ENCODE peak calls at places on chromosomes 4 and X, in four cellular contexts. I is EL, E is ACHN, X is SW480. M is an unnamed sample.

GRCh38 chrX:2965965-2966364 is 36.8 kb upstream of the ARSD start:
- DNase-seq in I (no peak), E (no peak), X (no peak), M (no peak)

GRCh38 chrX:69597399-69597798 is 18.5 kb upstream of the EDA start:
- DNase-seq in I (no peak), E (no peak), X (no peak), M (peak)

GRCh38 chr4:53748328-53748772 is 157.1 kb upstream of the LNX1 start:
- DNase-seq in I (no peak), E (no peak), X (no peak), M (no peak)

GRCh38 chrX:87409113-87409841 is 108.3 kb upstream of the KLHL4 start:
- DNase-seq in I (no peak), E (peak), X (peak), M (peak)

GRCh38 chr4:17448689-17449088 is 63.2 kb downstream of the QDPR start:
- DNase-seq in I (peak), E (no peak), X (no peak), M (no peak)

GRCh38 chr4:176156656-176157055 is 38.7 kb downstream of the SPATA4 start:
- DNase-seq in I (no peak), E (no peak), X (no peak), M (no peak)

GRCh38 chrX:72258174-72258573 is 18.9 kb downstream of the RPS4X start:
- DNase-seq in I (peak), E (peak), X (peak), M (peak)

GRCh38 chr4:110916505-110916904 is 293.6 kb upstream of the PITX2 start:
- DNase-seq in I (no peak), E (no peak), X (no peak), M (no peak)

GRCh38 chrX:119482497-119483480 is 14.5 kb downstream of the SLC25A5 start:
- DNase-seq in I (peak), E (peak), X (peak), M (no peak)